ENCODE peak calls at places on chromosomes 4 and X, in six cellular contexts. One of them, this sample, is unnamed.

GRCh38 chrX:54045563-54046228 is 1.4 kb upstream of the PHF8 start:
- DNase-seq in AG04450: no peak
- DNase-seq in mammary epithelial cell: no peak
- DNase-seq in HCT116: no peak
- DNase-seq in PC-3: no peak
- DNase-seq in GM12865: peak
- DNase-seq in this sample: peak

GRCh38 chrX:97132654-97133415 is 249.1 kb downstream of the RPA4 start:
- DNase-seq in AG04450: no peak
- DNase-seq in mammary epithelial cell: no peak
- DNase-seq in HCT116: no peak
- DNase-seq in PC-3: no peak
- DNase-seq in GM12865: no peak
- DNase-seq in this sample: no peak

GRCh38 chr4:188400456-188400855 is 261.2 kb downstream of the TRIML1 start:
- DNase-seq in AG04450: no peak
- DNase-seq in mammary epithelial cell: peak
- DNase-seq in HCT116: no peak
- DNase-seq in PC-3: no peak
- DNase-seq in GM12865: no peak
- DNase-seq in this sample: no peak

GRCh38 chr4:80619070-80619674 is 283.6 kb downstream of the CFAP299 start:
- DNase-seq in AG04450: no peak
- DNase-seq in mammary epithelial cell: peak
- DNase-seq in HCT116: peak
- DNase-seq in PC-3: peak
- DNase-seq in GM12865: peak
- DNase-seq in this sample: no peak

GRCh38 chrX:68719904-68720614 is 72.6 kb downstream of the STARD8 start:
- DNase-seq in AG04450: no peak
- DNase-seq in mammary epithelial cell: no peak
- DNase-seq in HCT116: no peak
- DNase-seq in PC-3: peak
- DNase-seq in GM12865: no peak
- DNase-seq in this sample: peak

GRCh38 chr4:144615182-144615581 is 30.8 kb upstream of the HHIP start:
- DNase-seq in AG04450: no peak
- DNase-seq in mammary epithelial cell: peak
- DNase-seq in HCT116: no peak
- DNase-seq in PC-3: peak
- DNase-seq in GM12865: no peak
- DNase-seq in this sample: no peak

GRCh38 chr4:154329268-154329858 is 162.2 kb downstream of the DCHS2 start:
- DNase-seq in AG04450: no peak
- DNase-seq in mammary epithelial cell: peak
- DNase-seq in HCT116: no peak
- DNase-seq in PC-3: peak
- DNase-seq in GM12865: peak
- DNase-seq in this sample: peak

GRCh38 chr4:51859476-51860032 is 16.6 kb downstream of the DCUN1D4 start:
- DNase-seq in AG04450: no peak
- DNase-seq in mammary epithelial cell: no peak
- DNase-seq in HCT116: no peak
- DNase-seq in PC-3: no peak
- DNase-seq in GM12865: no peak
- DNase-seq in this sample: no peak

GRCh38 chr4:26320159-26320452 is 708 bp upstream of the RBPJ start:
- DNase-seq in AG04450: no peak
- DNase-seq in mammary epithelial cell: no peak
- DNase-seq in HCT116: no peak
- DNase-seq in PC-3: no peak
- DNase-seq in GM12865: peak
- DNase-seq in this sample: no peak

GRCh38 chr4:65391814-65392213 is 278.5 kb downstream of the EPHA5 start:
- DNase-seq in AG04450: no peak
- DNase-seq in mammary epithelial cell: no peak
- DNase-seq in HCT116: no peak
- DNase-seq in PC-3: no peak
- DNase-seq in GM12865: no peak
- DNase-seq in this sample: no peak

GRCh38 chr4:181418491-181418890 is 824.7 kb upstream of the TENM3 start:
- DNase-seq in AG04450: no peak
- DNase-seq in mammary epithelial cell: no peak
- DNase-seq in HCT116: no peak
- DNase-seq in PC-3: no peak
- DNase-seq in GM12865: no peak
- DNase-seq in this sample: no peak

GRCh38 chr4:112767386-112767785 is 130.4 kb downstream of the LARP7 start:
- DNase-seq in AG04450: no peak
- DNase-seq in mammary epithelial cell: no peak
- DNase-seq in HCT116: no peak
- DNase-seq in PC-3: no peak
- DNase-seq in GM12865: no peak
- DNase-seq in this sample: no peak

GRCh38 chr4:94814237-94814636 is 56.5 kb downstream of the BMPR1B start:
- DNase-seq in AG04450: no peak
- DNase-seq in mammary epithelial cell: no peak
- DNase-seq in HCT116: no peak
- DNase-seq in PC-3: no peak
- DNase-seq in GM12865: no peak
- DNase-seq in this sample: no peak

GRCh38 chr4:107888237-107888636 is 43.1 kb upstream of the CYP2U1 start:
- DNase-seq in AG04450: no peak
- DNase-seq in mammary epithelial cell: no peak
- DNase-seq in HCT116: no peak
- DNase-seq in PC-3: no peak
- DNase-seq in GM12865: no peak
- DNase-seq in this sample: no peak

GRCh38 chrX:134258202-134258601 is 21.2 kb downstream of the CCDC160 start:
- DNase-seq in AG04450: no peak
- DNase-seq in mammary epithelial cell: no peak
- DNase-seq in HCT116: no peak
- DNase-seq in PC-3: no peak
- DNase-seq in GM12865: no peak
- DNase-seq in this sample: no peak

GRCh38 chrX:106874075-106874474 is 29.1 kb downstream of the RIPPLY1 start:
- DNase-seq in AG04450: no peak
- DNase-seq in mammary epithelial cell: no peak
- DNase-seq in HCT116: no peak
- DNase-seq in PC-3: peak
- DNase-seq in GM12865: peak
- DNase-seq in this sample: no peak

GRCh38 chrX:114619874-114620273 is 36.0 kb downstream of the HTR2C start:
- DNase-seq in AG04450: no peak
- DNase-seq in mammary epithelial cell: no peak
- DNase-seq in HCT116: no peak
- DNase-seq in PC-3: peak
- DNase-seq in GM12865: peak
- DNase-seq in this sample: no peak

GRCh38 chr4:112003508-112003907 is 141.7 kb upstream of the FAM241A start:
- DNase-seq in AG04450: no peak
- DNase-seq in mammary epithelial cell: no peak
- DNase-seq in HCT116: no peak
- DNase-seq in PC-3: no peak
- DNase-seq in GM12865: no peak
- DNase-seq in this sample: no peak

GRCh38 chr4:182488886-182489285 is 245.7 kb downstream of the TENM3 start:
- DNase-seq in AG04450: no peak
- DNase-seq in mammary epithelial cell: no peak
- DNase-seq in HCT116: no peak
- DNase-seq in PC-3: no peak
- DNase-seq in GM12865: no peak
- DNase-seq in this sample: peak

GRCh38 chr4:157045507-157046127 is 30.3 kb upstream of the GLRB start:
- DNase-seq in AG04450: peak
- DNase-seq in mammary epithelial cell: peak
- DNase-seq in HCT116: peak
- DNase-seq in PC-3: peak
- DNase-seq in GM12865: peak
- DNase-seq in this sample: peak

GRCh38 chr4:38782452-38783108 is at the start of gene TLR10:
- DNase-seq in AG04450: peak
- DNase-seq in mammary epithelial cell: peak
- DNase-seq in HCT116: peak
- DNase-seq in PC-3: peak
- DNase-seq in GM12865: peak
- DNase-seq in this sample: peak

DNA sequence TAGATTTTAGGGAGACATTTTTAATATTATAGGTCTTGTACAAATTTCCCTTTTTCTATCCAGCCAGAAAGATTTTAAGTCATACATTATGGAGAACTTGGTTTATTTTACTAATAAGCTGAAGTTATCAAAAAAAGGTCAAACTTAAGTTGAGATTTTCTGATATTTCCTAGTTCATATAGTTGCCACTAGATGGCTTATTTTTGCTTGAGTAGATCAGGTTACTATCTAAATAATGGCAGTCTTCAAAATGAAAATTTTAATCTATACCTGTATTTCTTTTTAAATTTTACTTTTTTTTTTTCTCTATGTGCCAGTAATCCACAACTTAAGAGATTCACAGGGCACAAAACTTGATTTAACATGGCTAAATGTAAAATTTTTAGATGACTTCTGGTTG is 52.3 kb downstream of the USP9X start:
- DNase-seq in AG04450: no peak
- DNase-seq in mammary epithelial cell: no peak
- DNase-seq in HCT116: no peak
- DNase-seq in PC-3: peak
- DNase-seq in GM12865: no peak
- DNase-seq in this sample: no peak
- TF ChIP-seq CTCF in AG04450: peak
- TF ChIP-seq CTCF in mammary epithelial cell: peak
- TF ChIP-seq CTCF in HCT116: peak
- TF ChIP-seq CTCF in PC-3: peak
- TF ChIP-seq CTCF in GM12865: peak
- TF ChIP-seq CTCF in this sample: peak

GRCh38 chr4:184283659-184284335 is 66.1 kb upstream of the ENPP6 start:
- DNase-seq in AG04450: no peak
- DNase-seq in mammary epithelial cell: no peak
- DNase-seq in HCT116: no peak
- DNase-seq in PC-3: no peak
- DNase-seq in GM12865: peak
- DNase-seq in this sample: no peak
- H3K4me3 ChIP-seq in AG04450: no peak
- H3K4me3 ChIP-seq in mammary epithelial cell: no peak
- H3K4me3 ChIP-seq in HCT116: no peak
- H3K4me3 ChIP-seq in PC-3: no peak
- H3K4me3 ChIP-seq in GM12865: peak
- H3K4me3 ChIP-seq in this sample: peak

GRCh38 chr4:10186228-10187214 is 69.9 kb upstream of the WDR1 start:
- DNase-seq in AG04450: no peak
- DNase-seq in mammary epithelial cell: no peak
- DNase-seq in HCT116: no peak
- DNase-seq in PC-3: no peak
- DNase-seq in GM12865: no peak
- DNase-seq in this sample: no peak
- TF ChIP-seq CTCF in AG04450: no peak
- TF ChIP-seq CTCF in mammary epithelial cell: no peak
- TF ChIP-seq CTCF in HCT116: peak
- TF ChIP-seq CTCF in PC-3: no peak
- TF ChIP-seq CTCF in GM12865: no peak
- TF ChIP-seq CTCF in this sample: peak

GRCh38 chrX:135927897-135928296 is 34.4 kb downstream of the SAGE1 start:
- DNase-seq in AG04450: no peak
- DNase-seq in mammary epithelial cell: no peak
- DNase-seq in HCT116: no peak
- DNase-seq in PC-3: no peak
- DNase-seq in GM12865: no peak
- DNase-seq in this sample: no peak

DNA sequence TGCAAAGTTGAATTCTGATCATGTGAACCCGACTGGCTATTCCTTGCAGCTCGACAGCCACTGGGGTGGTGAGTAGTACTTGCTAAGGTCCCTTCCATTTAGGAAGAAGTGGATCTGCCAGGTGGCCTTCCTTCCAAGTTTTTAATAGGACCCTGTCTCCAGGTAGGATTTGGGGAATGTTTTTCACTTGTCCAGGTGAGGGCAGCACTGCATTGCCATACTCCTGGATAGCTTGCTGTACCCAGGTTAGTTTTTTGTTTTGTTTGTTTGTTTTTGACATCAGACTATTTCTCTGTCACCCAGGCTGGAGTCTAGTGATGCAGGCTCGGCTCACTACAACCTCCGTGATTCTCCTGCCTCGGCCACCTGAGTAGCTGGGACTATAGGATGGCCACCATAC is 29.8 kb downstream of the SAGE1 start:
- DNase-seq in AG04450: no peak
- DNase-seq in mammary epithelial cell: no peak
- DNase-seq in HCT116: peak
- DNase-seq in PC-3: peak
- DNase-seq in GM12865: peak
- DNase-seq in this sample: peak
- H3K4me3 ChIP-seq in AG04450: no peak
- H3K4me3 ChIP-seq in mammary epithelial cell: no peak
- H3K4me3 ChIP-seq in HCT116: no peak
- H3K4me3 ChIP-seq in PC-3: no peak
- H3K4me3 ChIP-seq in GM12865: no peak
- H3K4me3 ChIP-seq in this sample: no peak

GRCh38 chrX:38336538-38337240 is 9.4 kb upstream of the RPGR start:
- DNase-seq in AG04450: no peak
- DNase-seq in mammary epithelial cell: no peak
- DNase-seq in HCT116: no peak
- DNase-seq in PC-3: no peak
- DNase-seq in GM12865: no peak
- DNase-seq in this sample: no peak

GRCh38 chrX:38332505-38332904 is 5.2 kb upstream of the RPGR start:
- DNase-seq in AG04450: no peak
- DNase-seq in mammary epithelial cell: no peak
- DNase-seq in HCT116: no peak
- DNase-seq in PC-3: no peak
- DNase-seq in GM12865: peak
- DNase-seq in this sample: no peak

DNA sequence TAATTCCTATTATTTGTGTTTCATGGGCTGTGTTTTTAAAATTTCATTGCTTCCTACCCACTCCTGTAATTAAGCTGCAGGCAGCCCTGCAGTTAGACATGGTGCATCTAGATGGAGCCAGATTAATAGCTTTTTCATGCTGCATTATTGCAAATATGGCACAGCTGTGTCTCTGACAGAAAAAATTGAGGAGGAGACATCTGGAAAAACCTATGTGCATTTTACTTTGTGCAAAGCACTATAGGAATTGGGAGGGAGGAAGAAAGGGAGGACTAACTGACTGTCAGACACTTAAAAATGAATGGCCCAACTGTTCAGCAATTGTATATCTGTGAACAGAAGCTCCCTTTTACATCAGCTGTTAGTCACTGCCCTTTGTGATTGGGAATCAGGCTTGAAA is 8.1 kb upstream of the RPGR start:
- DNase-seq in AG04450: no peak
- DNase-seq in mammary epithelial cell: no peak
- DNase-seq in HCT116: no peak
- DNase-seq in PC-3: no peak
- DNase-seq in GM12865: no peak
- DNase-seq in this sample: no peak
- TF ChIP-seq CTCF in AG04450: peak
- TF ChIP-seq CTCF in mammary epithelial cell: peak
- TF ChIP-seq CTCF in HCT116: peak
- TF ChIP-seq CTCF in PC-3: peak
- TF ChIP-seq CTCF in GM12865: no peak
- TF ChIP-seq CTCF in this sample: peak

This sample was measured in LNCaP clone FGC.